ENCODE peak calls at places on chromosomes 5 and 9, in four cellular contexts. F is HCT116, Y is ovary, G is heart left ventricle. M is an unnamed sample.

GRCh38 chr9:129163753-129164152 is 14.3 kb downstream of the IER5L start:
- DNase-seq in F (no peak), Y (no peak), G (no peak), M (no peak)

GRCh38 chr5:68817696-68818695 is 275.8 kb upstream of the SLC30A5 start:
- DNase-seq in F (no peak), Y (no peak), G (no peak), M (no peak)

GRCh38 chr9:95511952-95512750 is 4.6 kb downstream of the PTCH1 start:
- DNase-seq in F (no peak), Y (no peak), G (peak; percentile 37), M (no peak)

GRCh38 chr5:154406231-154406630 is 39.6 kb upstream of the SAP30L start:
- DNase-seq in F (peak; percentile 29), Y (no peak), G (no peak), M (peak; percentile 46)

GRCh38 chr5:2260211-2260985 is 377.7 kb upstream of the IRX4 start:
- DNase-seq in F (no peak), Y (no peak), G (no peak), M (no peak)

GRCh38 chr9:126756876-126757415 is 47.9 kb upstream of the ZBTB43 start:
- DNase-seq in F (no peak), Y (no peak), G (no peak), M (no peak)

GRCh38 chr5:146699129-146699528 is 179.4 kb downstream of the PPP2R2B start:
- DNase-seq in F (no peak), Y (no peak), G (no peak), M (no peak)

GRCh38 chr5:95617057-95617456 is 2.8 kb upstream of the GPR150 start:
- DNase-seq in F (no peak), Y (no peak), G (no peak), M (no peak)

GRCh38 chr5:43236633-43237355 is 44.8 kb downstream of the NIM1K start:
- DNase-seq in F (no peak), Y (no peak), G (no peak), M (no peak)

GRCh38 chr5:150014456-150014855 is 13.9 kb downstream of the HMGXB3 start:
- DNase-seq in F (no peak), Y (no peak), G (no peak), M (no peak)
- H3K36me3 ChIP-seq in F (peaks cover 92% of the 10 kb centered on the region), Y (no peaks in the 10 kb centered on the region), G (peaks cover 33% of the 10 kb centered on the region), M (peaks cover 22% of the 10 kb centered on the region)

DNA sequence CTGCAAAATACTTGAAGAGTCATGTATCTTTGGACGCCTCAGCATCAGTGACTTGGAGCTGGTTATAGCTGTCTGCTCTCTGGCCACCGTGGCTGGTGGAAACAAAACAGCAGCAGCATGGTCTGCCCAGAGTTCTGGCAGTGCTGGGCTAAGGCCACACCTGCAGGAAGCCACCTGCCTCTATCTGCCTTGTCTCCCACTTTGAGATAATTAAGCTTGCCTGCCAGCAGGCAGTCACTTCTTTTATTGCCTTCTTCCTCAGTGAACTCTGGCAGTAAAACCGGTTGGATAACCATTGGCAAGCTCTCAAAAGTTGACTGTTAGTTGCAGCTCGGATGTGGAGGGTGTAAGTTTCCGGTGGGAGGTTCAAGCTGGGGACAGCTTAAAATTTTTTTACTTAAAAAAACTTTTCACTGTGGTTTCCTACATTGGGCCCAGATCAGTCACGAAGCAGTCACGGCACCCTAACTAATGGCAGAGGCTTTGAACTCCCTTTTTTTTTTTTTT is 4.9 kb downstream of the SMIM3 start:
- DNase-seq in F (peak; percentile 83), Y (peak; percentile 68), G (peak; percentile 57), M (peak; percentile 88)
- H3K4me1 ChIP-seq in F (peaks cover 88% of the 10 kb centered on the region), Y (peaks cover 23% of the 10 kb centered on the region), G (peaks cover 14% of the 10 kb centered on the region), M (peaks cover 38% of the 10 kb centered on the region)

GRCh38 chr9:101561740-101562139 is 28.1 kb downstream of the RNF20 start:
- DNase-seq in F (no peak), Y (no peak), G (no peak), M (no peak)
- H3K36me3 ChIP-seq in F (peaks cover 27% of the 10 kb centered on the region), Y (no peaks in the 10 kb centered on the region), G (peaks cover 26% of the 10 kb centered on the region), M (peaks cover 2% of the 10 kb centered on the region)

DNA sequence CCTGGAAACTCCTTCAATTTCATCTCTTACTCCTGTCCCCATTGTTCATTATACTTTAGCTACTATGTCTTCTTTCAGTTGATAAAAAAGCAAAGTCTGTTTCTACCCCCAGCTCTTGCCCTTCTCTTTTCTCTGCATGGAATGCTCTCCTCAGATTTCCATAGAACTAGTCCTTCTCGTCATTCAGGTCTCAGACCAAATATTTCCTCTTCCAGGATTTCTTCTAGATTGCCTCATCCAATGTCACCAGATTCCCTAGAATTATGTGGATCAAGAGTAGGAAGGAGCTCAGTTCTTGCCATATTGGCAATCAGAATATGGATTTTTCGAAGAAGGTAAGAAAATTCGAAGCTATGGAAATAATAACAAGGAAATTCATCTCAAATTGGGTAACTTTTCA is 176.1 kb downstream of the GABRG2 start:
- DNase-seq in F (no peak), Y (no peak), G (no peak), M (no peak)
- H3K4me1 ChIP-seq in F (no peaks in the 10 kb centered on the region), Y (no peaks in the 10 kb centered on the region), G (no peaks in the 10 kb centered on the region), M (peaks cover 4% of the 10 kb centered on the region)

DNA sequence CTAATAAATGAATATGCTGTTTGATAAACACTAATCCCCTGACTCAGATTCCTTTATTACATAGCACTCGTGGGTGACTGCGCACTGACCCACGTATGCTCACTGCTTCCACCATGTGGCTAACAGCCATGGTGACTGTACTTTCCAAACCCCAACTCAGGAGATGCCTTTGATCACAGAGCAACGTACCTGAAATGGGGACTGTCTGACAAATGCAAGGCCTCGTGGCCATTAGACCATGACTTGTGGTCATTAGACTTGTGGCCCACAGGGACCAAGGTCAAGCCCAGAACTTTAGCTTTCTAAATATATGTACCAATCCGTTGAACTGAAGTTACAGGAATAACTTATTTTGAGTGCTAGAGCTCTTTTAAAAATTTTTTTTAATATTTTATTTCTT is 46.6 kb downstream of the CYFIP2 start:
- DNase-seq in F (peak; percentile 67), Y (no peak), G (peak; percentile 45), M (peak; percentile 57)
- H3K36me3 ChIP-seq in F (no peaks in the 10 kb centered on the region), Y (no peaks in the 10 kb centered on the region), G (no peaks in the 10 kb centered on the region), M (no peaks in the 10 kb centered on the region)

DNA sequence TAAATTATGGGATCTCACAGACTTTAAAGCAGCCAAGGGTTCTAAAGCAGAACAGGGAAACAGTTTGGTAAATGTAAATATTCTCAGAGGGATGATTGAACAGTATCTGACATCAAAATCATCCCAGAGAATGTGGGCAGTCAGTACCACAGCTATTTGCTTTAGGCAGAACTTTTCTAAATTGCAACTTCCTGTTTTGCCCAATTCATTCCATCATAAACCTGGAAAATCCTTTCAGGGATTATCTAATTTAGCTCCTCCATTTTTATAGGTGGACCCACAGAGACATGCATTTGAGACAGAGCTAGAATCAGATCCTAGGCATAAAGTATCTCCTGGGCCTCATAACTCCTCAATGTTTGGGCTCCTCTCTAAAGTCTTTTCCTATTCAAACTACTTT is 12.4 kb downstream of the NR6A1 start:
- DNase-seq in F (no peak), Y (no peak), G (no peak), M (no peak)
- H3K4me1 ChIP-seq in F (peaks cover 29% of the 10 kb centered on the region), Y (no peaks in the 10 kb centered on the region), G (no peaks in the 10 kb centered on the region), M (peaks cover 14% of the 10 kb centered on the region)

GRCh38 chr5:175729829-175730277 is 72.0 kb downstream of the HRH2 start:
- DNase-seq in F (peak; percentile 90), Y (peak; percentile 87), G (peak; percentile 91), M (peak; percentile 92)
- H3K36me3 ChIP-seq in F (no peaks in the 10 kb centered on the region), Y (no peaks in the 10 kb centered on the region), G (no peaks in the 10 kb centered on the region), M (no peaks in the 10 kb centered on the region)

DNA sequence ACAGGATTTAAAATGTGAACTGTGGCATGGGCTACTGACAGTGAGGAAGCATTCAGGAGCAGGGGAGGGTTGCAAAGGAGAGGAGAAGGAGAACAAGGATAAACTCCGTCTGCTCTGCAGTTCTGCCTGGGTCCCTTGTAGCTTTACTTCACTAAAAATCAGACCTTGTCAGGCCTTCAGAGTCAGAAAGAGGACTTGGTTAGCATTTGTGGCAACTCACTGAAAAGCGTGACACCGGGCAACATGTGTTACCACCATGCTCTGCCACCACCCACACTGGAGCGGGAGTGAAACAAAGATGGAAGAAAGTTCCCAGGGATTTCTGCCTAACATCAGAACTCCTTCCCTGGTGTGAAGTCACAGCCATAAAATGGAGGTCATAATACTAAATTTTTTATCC is 19.3 kb downstream of the FYB1 start:
- DNase-seq in F (no peak), Y (no peak), G (no peak), M (no peak)
- H3K4me1 ChIP-seq in F (peaks cover 25% of the 10 kb centered on the region), Y (no peaks in the 10 kb centered on the region), G (no peaks in the 10 kb centered on the region), M (peaks cover 42% of the 10 kb centered on the region)

M was measured in Caco-2.